ENCODE peak calls at places on chromosomes 2 and 18, in ten cellular contexts. T, K, A, M, D, B, I, C, F and L are unnamed samples.

GRCh38 chr2:238947920-238948710 is 100.2 kb downstream of the TWIST2 start:
- DNase-seq in K (peak; percentile 92), T (peak; percentile 57), A (no peak), B (peak; percentile 36), C (peak; percentile 97), D (peak; percentile 62), F (no peak), I (no peak), M (no peak), L (no peak)

GRCh38 chr2:178282075-178282474 is 87.8 kb downstream of the OSBPL6 start:
- DNase-seq in I (no peak), D (peak; percentile 96), B (no peak), C (peak; percentile 84), F (no peak), A (no peak), M (no peak), K (no peak), T (no peak), L (no peak)

GRCh38 chr2:236942554-236942953 is 143.1 kb upstream of the COPS8 start:
- DNase-seq in T (no peak), K (no peak), D (no peak), C (no peak), B (no peak), M (no peak), F (no peak), I (no peak), A (no peak), L (no peak)

GRCh38 chr2:67215214-67215613 is 181.9 kb upstream of the ETAA1 start:
- DNase-seq in M (peak; percentile 27), B (no peak), F (peak; percentile 77), D (peak; percentile 83), I (peak; percentile 67), C (peak; percentile 92), K (no peak), T (peak; percentile 22), A (no peak), L (no peak)

GRCh38 chr18:65322895-65323294 is 427.9 kb upstream of the CDH7 start:
- DNase-seq in I (no peak), K (no peak), T (no peak), M (no peak), D (no peak), C (no peak), F (no peak), A (no peak), B (no peak), L (no peak)

GRCh38 chr2:70516596-70516995 is 37.0 kb downstream of the TGFA start:
- DNase-seq in C (no peak), M (no peak), I (peak; percentile 67), F (peak; percentile 85), D (no peak), A (peak; percentile 55), T (no peak), B (no peak), K (no peak), L (no peak)

GRCh38 chr2:206275274-206276160 is 1.1 kb downstream of the ZDBF2 start:
- DNase-seq in A (peak; percentile 76), C (peak; percentile 53), B (no peak), D (peak; percentile 67), K (no peak), T (no peak), F (no peak), I (no peak), M (no peak), L (no peak)

GRCh38 chr2:147025611-147026010 is 819.2 kb upstream of the ACVR2A start:
- DNase-seq in F (no peak), D (peak; percentile 72), C (no peak), B (no peak), I (no peak), K (no peak), T (no peak), A (no peak), M (no peak), L (no peak)

GRCh38 chr2:216478151-216478550 is 20.5 kb upstream of the RPL37A start:
- DNase-seq in D (peak; percentile 90), T (no peak), B (no peak), K (peak; percentile 50), M (no peak), A (no peak), I (no peak), C (peak; percentile 88), F (no peak), L (no peak)

GRCh38 chr2:54122171-54122935 is 6.9 kb downstream of the ACYP2 start:
- DNase-seq in K (no peak), M (no peak), T (no peak), A (no peak), C (no peak), I (peak; percentile 29), B (no peak), F (no peak), D (no peak), L (no peak)

GRCh38 chr18:71707400-71707799 is 836.7 kb downstream of the CBLN2 start:
- DNase-seq in K (no peak), T (no peak), I (no peak), C (no peak), M (no peak), B (no peak), D (no peak), A (no peak), F (no peak), L (no peak)

GRCh38 chr2:160940271-160940670 is 220.0 kb upstream of the TANK start:
- DNase-seq in A (no peak), M (no peak), I (no peak), B (no peak), K (no peak), F (no peak), C (peak; percentile 59), T (no peak), D (no peak), L (no peak)

GRCh38 chr2:216553093-216553478 is 54.4 kb downstream of the RPL37A start:
- DNase-seq in K (no peak), A (no peak), C (peak; percentile 78), M (no peak), D (no peak), B (no peak), I (no peak), F (no peak), T (no peak), L (no peak)

GRCh38 chr2:3785220-3785889 is 82.0 kb downstream of the DCDC2C start:
- DNase-seq in K (no peak), A (no peak), T (no peak), D (no peak), M (no peak), C (peak; percentile 74), I (no peak), B (no peak), F (no peak), L (no peak)

GRCh38 chr2:3789246-3789645 is 85.9 kb downstream of the DCDC2C start:
- DNase-seq in C (peak; percentile 27), T (no peak), F (no peak), I (no peak), B (no peak), D (no peak), M (no peak), K (no peak), A (no peak), L (no peak)

GRCh38 chr2:3784731-3785130 is 81.4 kb downstream of the DCDC2C start:
- DNase-seq in C (peak; percentile 78), B (no peak), M (no peak), D (peak; percentile 3), F (no peak), I (no peak), K (no peak), T (no peak), A (no peak), L (no peak)

GRCh38 chr2:3785890-3786273 is 82.5 kb downstream of the DCDC2C start:
- DNase-seq in M (no peak), A (no peak), D (no peak), C (no peak), I (no peak), K (no peak), F (no peak), B (no peak), T (no peak), L (no peak)

GRCh38 chr2:3787768-3788167 is 84.4 kb downstream of the DCDC2C start:
- DNase-seq in F (no peak), B (no peak), D (no peak), M (no peak), T (no peak), A (no peak), C (no peak), K (no peak), I (no peak), L (no peak)
- H3K27ac ChIP-seq in F (no peak overlapping the region), B (no peak overlapping the region), D (no peak overlapping the region), M (no peak overlapping the region), T (no peak overlapping the region), A (no peak overlapping the region), C (no peak overlapping the region), K (no peak overlapping the region), I (no peak overlapping the region), L (no peak overlapping the region)

GRCh38 chr2:11444737-11445136 is 21.2 kb downstream of the E2F6 start:
- DNase-seq in D (no peak), F (no peak), T (no peak), B (no peak), C (no peak), K (no peak), M (no peak), A (no peak), I (no peak), L (no peak)
- H3K36me3 ChIP-seq in D (peaks cover 12% of the 10 kb centered on the region), F (peaks cover 59% of the 10 kb centered on the region), T (no peaks in the 10 kb centered on the region), B (no peaks in the 10 kb centered on the region), C (peaks cover 24% of the 10 kb centered on the region), K (peaks cover 64% of the 10 kb centered on the region), M (peaks cover 69% of the 10 kb centered on the region), A (peaks cover 72% of the 10 kb centered on the region), I (peaks cover 41% of the 10 kb centered on the region), L (no peaks in the 10 kb centered on the region)

GRCh38 chr2:95138702-95139101 is 17.1 kb upstream of the MRPS5 start:
- DNase-seq in M (no peak), C (no peak), K (no peak), T (no peak), B (no peak), D (no peak), A (no peak), I (no peak), F (no peak), L (no peak)
- H3K9me3 ChIP-seq in M (peaks cover 3% of the 10 kb centered on the region), C (peaks cover 21% of the 10 kb centered on the region), K (peaks cover 10% of the 10 kb centered on the region), T (no peaks in the 10 kb centered on the region), B (no peaks in the 10 kb centered on the region), D (no peaks in the 10 kb centered on the region), A (peaks cover 15% of the 10 kb centered on the region), I (no peaks in the 10 kb centered on the region), F (peaks cover 16% of the 10 kb centered on the region), L (peaks cover 10% of the 10 kb centered on the region)

GRCh38 chr2:150589760-150590159 is 102.3 kb upstream of the RND3 start:
- DNase-seq in B (no peak), K (no peak), C (peak; percentile 61), F (no peak), T (no peak), D (no peak), I (no peak), M (no peak), A (no peak), L (no peak)

GRCh38 chr2:150588210-150588870 is 100.9 kb upstream of the RND3 start:
- DNase-seq in T (no peak), K (no peak), F (no peak), I (no peak), C (no peak), D (peak; percentile 59), M (no peak), B (no peak), A (no peak), L (no peak)

GRCh38 chr2:150596071-150596470 is 108.6 kb upstream of the RND3 start:
- DNase-seq in B (no peak), D (peak; percentile 45), I (no peak), M (no peak), K (no peak), T (no peak), F (no peak), A (no peak), C (peak; percentile 68), L (no peak)

GRCh38 chr2:150594299-150594698 is 106.8 kb upstream of the RND3 start:
- DNase-seq in I (no peak), C (no peak), T (no peak), B (no peak), D (no peak), K (no peak), F (no peak), A (no peak), M (no peak), L (no peak)

GRCh38 chr2:150591901-150592300 is 104.4 kb upstream of the RND3 start:
- DNase-seq in D (peak; percentile 60), K (no peak), A (no peak), M (no peak), C (peak; percentile 79), B (no peak), I (no peak), T (no peak), F (no peak), L (no peak)
- H3K27ac ChIP-seq in D (no peak overlapping the region), K (no peak overlapping the region), A (no peak overlapping the region), M (no peak overlapping the region), C (peak overlapping the region; percentile 89), B (no peak overlapping the region), I (no peak overlapping the region), T (no peak overlapping the region), F (no peak overlapping the region), L (no peak overlapping the region)